ENCODE peak calls at places on chromosome 10, in five cellular contexts. F is fibroblast of lung; N is foreskin fibroblast; H is uterus; Z is CD8-positive, alpha-beta memory T cell. T is an unnamed sample.

GRCh38 chr10:91420868-91421267 is 10.7 kb downstream of the HECTD2 start:
- DNase-seq in H (no peak), Z (no peak), F (peak; percentile 42), N (peak; percentile 28), T (no peak)

GRCh38 chr10:32151876-32152275 is 95.7 kb upstream of the KIF5B start:
- DNase-seq in N (peak; percentile 12), H (no peak), F (no peak), Z (no peak), T (no peak)

GRCh38 chr10:44581996-44582395 is 197.1 kb upstream of the CXCL12 start:
- DNase-seq in F (no peak), N (peak; percentile 63), H (no peak), Z (no peak), T (no peak)

GRCh38 chr10:122287584-122287983 is 16.5 kb downstream of the BTBD16 start:
- DNase-seq in Z (no peak), N (no peak), H (no peak), F (no peak), T (no peak)

GRCh38 chr10:132123606-132124005 is 57.9 kb downstream of the JAKMIP3 start:
- DNase-seq in F (no peak), Z (no peak), N (no peak), H (no peak), T (no peak)

GRCh38 chr10:42864575-42864974 is 82.0 kb downstream of the BMS1 start:
- DNase-seq in Z (no peak), H (no peak), F (peak; percentile 7), N (peak; percentile 7), T (no peak)

GRCh38 chr10:132306951-132307751 is 599 bp downstream of the STK32C start:
- DNase-seq in Z (no peak), N (no peak), H (no peak), F (peak; percentile 7), T (no peak)

GRCh38 chr10:50312464-50313437 is 61.4 kb upstream of the ASAH2 start:
- DNase-seq in H (no peak), N (peak; percentile 82), F (peak; percentile 46), Z (no peak), T (no peak)

GRCh38 chr10:51436805-51437204 is 262.6 kb downstream of the CSTF2T start:
- DNase-seq in H (no peak), N (no peak), F (no peak), Z (no peak), T (no peak)

GRCh38 chr10:84198206-84198915 is 4.0 kb downstream of the CDHR1 start:
- DNase-seq in Z (no peak), F (no peak), H (no peak), N (no peak), T (no peak)

GRCh38 chr10:115566867-115567266 is 473.7 kb downstream of the ATRNL1 start:
- DNase-seq in F (no peak), Z (no peak), N (no peak), H (no peak), T (no peak)

GRCh38 chr10:128916339-128916738 is 550.7 kb upstream of the MGMT start:
- DNase-seq in F (no peak), N (no peak), Z (no peak), H (no peak), T (no peak)

GRCh38 chr10:131257027-131257426 is 54.5 kb downstream of the TCERG1L start:
- DNase-seq in N (no peak), F (no peak), Z (no peak), H (no peak), T (no peak)

GRCh38 chr10:110529596-110530011 is 31.9 kb downstream of the DUSP5 start:
- DNase-seq in H (no peak), N (no peak), Z (peak; percentile 30), F (no peak), T (no peak)

GRCh38 chr10:25059990-25060389 is 43.6 kb downstream of the THNSL1 start:
- DNase-seq in H (peak; percentile 42), N (peak; percentile 70), F (peak; percentile 51), Z (no peak), T (no peak)

GRCh38 chr10:98270026-98270740 is 2.2 kb upstream of the LOXL4 start:
- DNase-seq in F (peak; percentile 25), N (no peak), H (no peak), Z (no peak), T (no peak)
- H3K4me3 ChIP-seq in F (no peak overlapping the region), N (no peak overlapping the region), H (no peak overlapping the region), Z (no peak overlapping the region), T (no peak overlapping the region)

DNA sequence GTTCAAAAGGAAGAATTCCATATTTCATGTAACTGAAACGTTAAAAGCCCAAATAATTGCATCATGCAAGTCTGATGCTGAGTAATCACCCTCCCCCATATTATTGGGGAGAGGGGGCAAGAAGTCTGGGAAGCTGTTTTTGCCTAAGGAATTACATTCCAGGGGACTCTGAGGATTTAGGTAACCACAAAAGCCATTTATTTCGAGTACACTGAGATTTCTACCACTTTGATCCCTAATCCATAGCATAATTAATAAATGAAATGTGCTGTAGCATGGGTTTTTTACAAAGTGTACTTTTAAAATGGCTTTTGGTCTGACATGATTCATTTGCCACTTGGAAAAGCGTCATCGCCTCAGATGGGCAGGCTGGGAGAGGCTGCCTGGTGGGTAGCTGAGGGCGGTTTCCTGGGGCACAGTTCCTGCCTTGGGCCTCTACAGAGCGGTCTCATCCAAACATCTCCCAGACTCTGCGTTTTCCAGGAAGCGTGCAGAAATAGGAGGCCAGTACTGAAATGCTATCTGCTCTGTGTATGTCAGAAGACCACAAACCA is 106.5 kb downstream of the TCF7L2 start:
- DNase-seq in N (peak; percentile 82), Z (no peak), F (peak; percentile 86), H (no peak), T (no peak)
- H3K4me3 ChIP-seq in N (no peak overlapping the region), Z (no peak overlapping the region), F (no peak overlapping the region), H (no peak overlapping the region), T (no peak overlapping the region)

GRCh38 chr10:6171891-6172354 is 30.8 kb upstream of the PFKFB3 start:
- DNase-seq in F (peak; percentile 94), Z (no peak), N (peak; percentile 94), H (no peak), T (no peak)
- H3K4me3 ChIP-seq in F (no peak overlapping the region), Z (no peak overlapping the region), N (no peak overlapping the region), H (no peak overlapping the region), T (no peak overlapping the region)

GRCh38 chr10:103872137-103872933 is 17.0 kb upstream of the SH3PXD2A start:
- DNase-seq in F (no peak), N (no peak), Z (no peak), H (no peak), T (no peak)

GRCh38 chr10:103869336-103869735 is 14.0 kb upstream of the SH3PXD2A start:
- DNase-seq in F (no peak), Z (no peak), H (no peak), N (no peak), T (no peak)

GRCh38 chr10:103871006-103871405 is 15.6 kb upstream of the SH3PXD2A start:
- DNase-seq in Z (no peak), F (no peak), H (no peak), N (no peak), T (no peak)

GRCh38 chr10:103868200-103868599 is 12.8 kb upstream of the SH3PXD2A start:
- DNase-seq in H (no peak), F (no peak), Z (no peak), N (no peak), T (no peak)

GRCh38 chr10:103870503-103870902 is 15.1 kb upstream of the SH3PXD2A start:
- DNase-seq in F (no peak), H (no peak), N (peak; percentile 66), Z (no peak), T (no peak)
- H3K4me3 ChIP-seq in F (no peak overlapping the region), H (no peak overlapping the region), N (no peak overlapping the region), Z (no peak overlapping the region), T (no peak overlapping the region)

DNA sequence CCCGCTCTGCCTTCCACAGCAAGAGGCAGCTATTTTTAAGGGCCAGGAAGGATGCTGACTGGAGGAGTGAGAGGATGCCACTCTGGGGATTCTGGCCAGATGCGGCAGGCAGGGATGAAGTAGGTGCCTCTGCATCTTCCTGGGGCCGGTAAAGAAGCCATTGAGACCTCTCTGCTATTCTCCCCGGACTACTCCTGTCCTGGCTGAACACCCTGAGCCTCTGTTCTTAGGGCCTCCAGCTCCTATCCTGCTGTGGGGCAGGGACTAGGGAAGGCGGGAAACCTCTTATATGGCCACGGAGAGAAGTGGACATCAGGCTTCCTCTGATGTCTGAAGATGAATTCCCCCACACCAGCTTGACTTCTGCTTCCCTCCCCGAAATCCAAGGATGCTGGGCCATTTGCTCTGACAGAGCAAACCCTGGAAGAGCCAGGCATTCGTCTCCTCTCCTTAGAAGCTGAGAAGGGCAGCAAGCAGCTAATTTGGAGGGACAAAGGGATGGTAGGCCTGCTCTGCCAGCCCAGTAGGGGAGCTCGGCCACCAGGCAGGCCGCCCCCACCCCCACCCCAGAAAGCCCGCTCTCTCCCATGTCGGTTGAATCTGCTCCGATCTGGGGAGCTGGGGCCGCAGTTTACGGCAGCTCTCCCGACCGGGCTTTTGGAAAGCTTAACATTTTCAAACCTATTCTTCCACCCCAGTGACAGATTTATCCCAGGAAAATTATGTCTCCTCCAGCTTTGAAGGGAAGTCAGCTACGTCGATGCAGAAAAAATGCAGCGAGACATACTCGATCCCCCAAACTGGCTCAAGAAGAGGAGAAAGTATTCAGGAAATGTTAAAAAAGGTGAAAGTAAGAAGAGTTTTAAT is 2.8 kb downstream of the FGF8 start:
- DNase-seq in Z (no peak), F (no peak), H (no peak), N (no peak), T (no peak)
- H3K4me3 ChIP-seq in Z (no peak overlapping the region), F (no peak overlapping the region), H (no peak overlapping the region), N (no peak overlapping the region), T (no peak overlapping the region)

GRCh38 chr10:117131390-117132327 is 6.4 kb downstream of the VAX1 start:
- DNase-seq in H (no peak), N (no peak), Z (no peak), F (no peak), T (no peak)

GRCh38 chr10:117133273-117134083 is 4.6 kb downstream of the VAX1 start:
- DNase-seq in N (no peak), Z (no peak), H (no peak), F (no peak), T (no peak)

GRCh38 chr10:117132751-117133231 is 5.3 kb downstream of the VAX1 start:
- DNase-seq in H (no peak), N (no peak), F (no peak), Z (no peak), T (no peak)

GRCh38 chr10:117130346-117130745 is 7.7 kb downstream of the VAX1 start:
- DNase-seq in F (no peak), H (no peak), N (no peak), Z (no peak), T (no peak)

DNA sequence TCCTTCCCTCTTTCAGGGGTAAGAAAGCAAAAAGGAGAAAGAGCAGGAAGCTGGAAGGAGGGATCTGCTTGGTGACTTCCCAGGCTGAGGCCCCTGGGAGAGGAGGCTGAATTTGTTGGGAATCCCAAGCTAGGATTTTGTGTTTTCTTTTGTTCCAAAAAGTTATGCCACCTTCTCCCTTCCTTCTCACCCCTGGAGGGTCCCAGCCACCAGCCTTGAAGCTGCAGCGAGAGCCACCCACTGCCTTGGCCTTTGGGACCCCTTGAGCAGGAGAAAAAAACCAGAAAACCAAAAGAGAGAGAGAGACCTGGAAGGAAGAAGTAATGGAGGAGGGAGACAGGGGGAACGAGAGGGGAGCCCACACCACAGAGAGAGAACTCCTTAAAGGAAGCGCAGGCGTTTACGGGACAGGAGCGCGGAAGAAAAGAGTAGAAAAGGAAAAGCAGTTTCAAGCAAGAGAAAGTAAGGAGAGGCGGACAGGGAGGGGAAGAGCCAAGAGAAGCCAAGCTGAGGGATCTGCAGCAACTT is 7.1 kb downstream of the VAX1 start:
- DNase-seq in F (no peak), H (no peak), Z (no peak), N (no peak), T (no peak)
- H3K4me3 ChIP-seq in F (no peak overlapping the region), H (no peak overlapping the region), Z (no peak overlapping the region), N (no peak overlapping the region), T (no peak overlapping the region)

T was measured in Jurkat, Clone E6-1.